ENCODE peak calls at places on chromosome 7, in ten cellular contexts. G is adrenal gland, K is vagina, F is colonic mucosa, X is Peyer's patch, Z is A549, O is tibial artery, B is heart left ventricle, Y is thoracic aorta, S is cardiac muscle cell. M is an unnamed sample. For H3K4me1, the result is how much of the 10 kb centered on the place peaks cover.

GRCh38 chr7:111476586-111477293 is 85.6 kb downstream of the IMMP2L start:
- DNase-seq in G (no peak), K (no peak), F (no peak), X (no peak), Z (no peak), O (no peak), B (no peak), Y (no peak), S (no peak), M (no peak)

GRCh38 chr7:87886875-87887274 is 10.6 kb downstream of the DBF4 start:
- DNase-seq in G (no peak), K (no peak), F (no peak), X (no peak), Z (no peak), O (no peak), B (no peak), Y (no peak), S (peak), M (no peak)

GRCh38 chr7:45993621-45994020 is 72.5 kb upstream of the IGFBP3 start:
- DNase-seq in G (no peak), K (no peak), F (no peak), X (no peak), Z (no peak), O (no peak), B (no peak), Y (no peak), S (no peak), M (no peak)

GRCh38 chr7:2870471-2870941 is 26.4 kb upstream of the GNA12 start:
- DNase-seq in G (peak), K (no peak), F (peak), X (peak), Z (no peak), O (peak), B (peak), Y (no peak), S (peak), M (peak)

GRCh38 chr7:16083931-16084330 is 337.4 kb downstream of the CRPPA start:
- DNase-seq in G (no peak), K (no peak), F (no peak), X (no peak), Z (peak), O (no peak), B (no peak), Y (no peak), S (peak), M (no peak)

GRCh38 chr7:73774923-73775322 is 4.9 kb upstream of the CLDN3 start:
- DNase-seq in G (no peak), K (no peak), F (no peak), X (no peak), Z (no peak), O (no peak), B (no peak), Y (no peak), S (peak), M (no peak)

GRCh38 chr7:111413796-111414195 is 148.5 kb downstream of the IMMP2L start:
- DNase-seq in G (no peak), K (no peak), F (no peak), X (no peak), Z (no peak), O (peak), B (no peak), Y (no peak), S (peak), M (no peak)

GRCh38 chr7:106099539-106099938 is 12.6 kb downstream of the SYPL1 start:
- DNase-seq in G (no peak), K (no peak), F (no peak), X (no peak), Z (no peak), O (no peak), B (no peak), Y (no peak), S (no peak), M (no peak)

DNA sequence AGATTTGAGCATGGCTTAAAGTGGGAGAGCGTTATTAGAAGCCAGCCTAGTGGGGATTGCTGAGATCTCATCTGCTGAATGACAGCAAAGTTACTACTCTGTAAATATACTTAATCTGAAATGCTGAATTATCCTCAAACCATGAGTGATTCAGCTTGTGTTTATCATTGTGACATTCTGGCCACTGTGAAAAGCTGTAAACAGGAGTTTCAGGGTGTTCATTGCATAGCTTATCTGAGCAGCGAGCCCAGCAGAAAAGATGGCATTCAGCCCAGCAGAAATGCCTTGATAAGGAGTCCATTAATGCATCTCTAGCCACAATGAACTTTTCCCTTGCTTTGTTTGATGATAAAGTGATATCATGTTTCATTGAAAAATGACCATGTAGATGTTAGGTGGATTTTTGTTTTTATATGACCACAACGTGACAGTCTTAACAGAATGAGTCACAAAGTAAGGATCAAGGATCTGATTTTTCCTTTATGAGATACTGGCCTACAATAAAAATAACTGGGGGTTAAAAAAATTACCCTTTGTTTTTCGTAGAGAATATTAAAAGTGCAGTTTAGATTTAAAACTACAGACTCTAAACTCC is 7.8 kb downstream of the TES start:
- DNase-seq in G (peak), K (no peak), F (no peak), X (no peak), Z (no peak), O (no peak), B (peak), Y (no peak), S (peak), M (no peak)
- H3K4me1 ChIP-seq in G (under half), K (half or more), F (under half), X (under half), Z (half or more), O (under half), B (under half), Y (half or more), S (under half), M (under half)

DNA sequence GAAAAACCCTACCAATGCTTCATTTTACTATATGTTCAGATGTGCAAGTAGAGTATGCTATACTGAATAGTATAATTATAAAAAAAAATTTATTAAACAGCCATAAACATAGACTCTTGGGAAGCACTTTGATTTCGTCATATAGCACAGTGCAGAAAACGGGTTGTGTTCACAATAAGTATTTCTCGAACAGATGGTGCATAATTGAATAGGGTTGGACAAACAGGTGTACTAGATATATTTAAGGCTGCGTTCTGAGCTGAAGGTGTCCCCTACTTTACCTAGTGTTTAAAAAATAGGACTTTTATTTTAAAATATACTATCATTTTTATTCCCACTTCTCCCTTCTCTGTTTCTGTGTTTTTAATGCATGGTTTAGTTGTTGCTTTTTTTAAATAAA is 841.5 kb downstream of the ANKRD7 start:
- DNase-seq in G (no peak), K (no peak), F (no peak), X (no peak), Z (no peak), O (no peak), B (no peak), Y (no peak), S (no peak), M (no peak)
- TF ChIP-seq CTCF in G (no peak), K (no peak), F (no peak), X (no peak), Z (no peak), O (no peak), B (no peak), Y (no peak), S (no peak), M (no peak)

GRCh38 chr7:30800785-30801252 is 29.6 kb downstream of the MINDY4 start:
- DNase-seq in G (peak), K (no peak), F (peak), X (peak), Z (peak), O (peak), B (peak), Y (no peak), S (peak), M (no peak)

GRCh38 chr7:30797294-30798040 is 26.2 kb downstream of the MINDY4 start:
- DNase-seq in G (no peak), K (no peak), F (peak), X (no peak), Z (no peak), O (no peak), B (no peak), Y (no peak), S (peak), M (no peak)

GRCh38 chr7:30799976-30800661 is 28.9 kb downstream of the MINDY4 start:
- DNase-seq in G (no peak), K (no peak), F (no peak), X (no peak), Z (no peak), O (no peak), B (no peak), Y (no peak), S (no peak), M (no peak)

GRCh38 chr7:30796105-30796869 is 25.1 kb downstream of the MINDY4 start:
- DNase-seq in G (no peak), K (no peak), F (no peak), X (no peak), Z (no peak), O (no peak), B (no peak), Y (no peak), S (peak), M (no peak)

GRCh38 chr7:30799206-30799975 is 28.2 kb downstream of the MINDY4 start:
- DNase-seq in G (peak), K (peak), F (no peak), X (no peak), Z (no peak), O (peak), B (peak), Y (peak), S (peak), M (no peak)
- H3K4me1 ChIP-seq in G (under half), K (half or more), F (under half), X (under half), Z (under half), O (under half), B (under half), Y (under half), S (under half), M (under half)

GRCh38 chr7:154767194-154767593 is 235.7 kb downstream of the PAXIP1 start:
- DNase-seq in G (peak), K (no peak), F (no peak), X (no peak), Z (no peak), O (no peak), B (no peak), Y (no peak), S (no peak), M (no peak)
- TF ChIP-seq CTCF in G (no peak), K (no peak), F (no peak), X (no peak), Z (no peak), O (no peak), B (no peak), Y (no peak), S (no peak), M (no peak)

DNA sequence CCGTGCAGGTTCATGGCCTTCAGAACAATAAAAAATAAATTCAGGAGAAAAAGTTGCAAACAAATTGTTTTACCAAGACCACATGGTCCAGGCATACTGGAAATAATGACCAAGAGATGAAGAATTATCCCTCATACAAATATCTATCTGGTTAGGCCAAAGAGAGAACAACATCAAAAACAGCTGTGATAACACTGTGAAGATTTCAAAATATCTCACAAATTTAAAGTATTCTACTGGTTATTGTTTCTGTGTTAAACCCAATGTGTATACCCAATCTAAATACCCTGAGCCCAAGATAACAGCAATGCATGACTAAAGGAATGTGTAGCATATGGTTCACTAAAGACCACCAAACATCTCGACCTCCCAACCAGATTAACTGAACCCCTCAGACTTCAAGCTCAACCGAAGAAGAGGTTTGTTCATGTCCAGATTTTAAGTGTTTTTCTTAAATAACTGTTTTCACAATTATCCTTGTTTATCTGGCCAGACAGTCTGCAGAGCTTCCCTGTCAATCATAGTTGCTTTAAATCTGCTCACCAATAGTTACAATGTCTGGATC is 10.9 kb downstream of the OR9A2 start:
- DNase-seq in G (no peak), K (no peak), F (no peak), X (no peak), Z (no peak), O (no peak), B (no peak), Y (no peak), S (peak), M (no peak)
- H3K4me1 ChIP-seq in G (under half), K (under half), F (under half), X (under half), Z (under half), O (under half), B (under half), Y (under half), S (under half), M (under half)